ENCODE peak calls at places on chromosomes 3 and 15, in seven cellular contexts. C, I, T, V, Q, H and Y are unnamed samples.
A peak's percentile ranks its signal among the peaks of the same experiment; 100 is the strongest.

GRCh38 chr3:187960820-187961219 is 193.1 kb upstream of the LPP start:
- DNase-seq in C (no peak), I (no peak), T (no peak), V (no peak), Q (no peak), H (no peak), Y (no peak)

GRCh38 chr3:51374456-51374855 is 10.6 kb upstream of the MANF start:
- DNase-seq in C (no peak), I (no peak), T (no peak), V (no peak), Q (no peak), H (no peak), Y (no peak)

GRCh38 chr3:117252208-117252607 is 542.6 kb downstream of the TUSC7 start:
- DNase-seq in C (no peak), I (no peak), T (no peak), V (no peak), Q (no peak), H (no peak), Y (no peak)

GRCh38 chr3:110237091-110237615 is 834.5 kb upstream of the NECTIN3 start:
- DNase-seq in C (no peak), I (no peak), T (no peak), V (no peak), Q (no peak), H (no peak), Y (no peak)

GRCh38 chr3:123765475-123766166 is 118.5 kb downstream of the MYLK start:
- DNase-seq in C (no peak), I (no peak), T (no peak), V (no peak), Q (no peak), H (no peak), Y (no peak)

GRCh38 chr15:68888419-68888818 is 41.9 kb upstream of the SPESP1 start:
- DNase-seq in C (no peak), I (no peak), T (no peak), V (no peak), Q (no peak), H (no peak), Y (no peak)

GRCh38 chr3:10742031-10742671 is 73.9 kb upstream of the SLC6A11 start:
- DNase-seq in C (no peak), I (no peak), T (no peak), V (no peak), Q (no peak), H (no peak), Y (no peak)

GRCh38 chr3:7547826-7548225 is 686.9 kb downstream of the GRM7 start:
- DNase-seq in C (no peak), I (no peak), T (no peak), V (no peak), Q (no peak), H (no peak), Y (no peak)

GRCh38 chr3:50650018-50650417 is 24.7 kb upstream of the DOCK3 start:
- DNase-seq in C (no peak), I (no peak), T (no peak), V (no peak), Q (no peak), H (no peak), Y (no peak)

GRCh38 chr3:121545049-121545563 is 682 bp downstream of the POLQ start:
- DNase-seq in C (no peak), I (no peak), T (no peak), V (no peak), Q (no peak), H (no peak), Y (no peak)

GRCh38 chr3:139547666-139548065 is 8.1 kb upstream of the RBP1 start:
- DNase-seq in C (no peak), I (no peak), T (no peak), V (no peak), Q (no peak), H (no peak), Y (no peak)

GRCh38 chr15:101053261-101053660 is 134.1 kb downstream of the LRRK1 start:
- DNase-seq in C (no peak), I (no peak), T (peak; percentile 59), V (peak; percentile 49), Q (no peak), H (no peak), Y (no peak)

GRCh38 chr3:161222662-161223061 is 1.6 kb downstream of the NMD3 start:
- DNase-seq in C (no peak), I (no peak), T (no peak), V (no peak), Q (no peak), H (no peak), Y (no peak)

GRCh38 chr15:44275431-44275830 is 13.1 kb upstream of the GOLM2 start:
- DNase-seq in C (no peak), I (no peak), T (no peak), V (no peak), Q (no peak), H (no peak), Y (no peak)

GRCh38 chr15:45550436-45550835 is 27.9 kb upstream of the SLC30A4 start:
- DNase-seq in C (no peak), I (no peak), T (no peak), V (no peak), Q (no peak), H (no peak), Y (no peak)

GRCh38 chr15:58931985-58932384 is 1.5 kb downstream of the SLTM start:
- DNase-seq in C (peak; percentile 25), I (no peak), T (no peak), V (no peak), Q (no peak), H (no peak), Y (no peak)
- TF ChIP-seq POLR2AphosphoS5 in C (peak; percentile 43), I (no peak), T (no peak), V (peak; percentile 29), Q (no peak), H (no peak), Y (no peak)

GRCh38 chr15:25787381-25787780 is 75.7 kb downstream of the ATP10A start:
- DNase-seq in C (no peak), I (no peak), T (no peak), V (no peak), Q (no peak), H (no peak), Y (no peak)

GRCh38 chr15:25790003-25790660 is 73.0 kb downstream of the ATP10A start:
- DNase-seq in C (peak; percentile 42), I (no peak), T (no peak), V (no peak), Q (no peak), H (no peak), Y (no peak)

GRCh38 chr15:25787855-25788521 is 75.1 kb downstream of the ATP10A start:
- DNase-seq in C (peak; percentile 21), I (no peak), T (peak; percentile 59), V (no peak), Q (no peak), H (no peak), Y (no peak)

GRCh38 chr15:25789616-25790002 is 73.5 kb downstream of the ATP10A start:
- DNase-seq in C (no peak), I (no peak), T (no peak), V (no peak), Q (no peak), H (no peak), Y (no peak)

DNA sequence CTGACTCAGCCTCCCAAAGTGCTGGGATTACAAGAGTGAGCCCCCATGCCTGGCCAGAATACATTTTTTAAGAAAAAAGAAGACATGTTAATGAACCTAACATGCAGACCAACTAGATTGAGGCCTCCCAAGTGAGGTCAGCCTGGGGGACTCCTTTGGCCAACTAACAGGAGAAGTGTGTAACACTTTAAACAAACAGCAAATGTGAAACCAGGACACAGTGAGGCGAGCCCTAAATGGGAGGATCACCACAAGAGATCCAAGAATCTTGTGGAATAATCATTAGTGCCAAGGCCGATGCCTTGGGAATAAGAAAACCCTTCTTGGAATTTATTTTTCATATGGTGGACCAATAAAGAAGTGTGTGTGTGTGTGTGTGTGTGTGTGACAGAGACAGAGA is 73.9 kb downstream of the ATP10A start:
- DNase-seq in C (no peak), I (no peak), T (no peak), V (no peak), Q (no peak), H (no peak), Y (no peak)
- TF ChIP-seq POLR2AphosphoS5 in C (no peak), I (no peak), T (no peak), V (no peak), Q (no peak), H (no peak), Y (no peak)

GRCh38 chr15:41607033-41607432 is 48.0 kb downstream of the TYRO3 start:
- DNase-seq in C (no peak), I (no peak), T (no peak), V (no peak), Q (no peak), H (no peak), Y (no peak)

GRCh38 chr15:41603411-41603935 is 44.5 kb downstream of the TYRO3 start:
- DNase-seq in C (no peak), I (no peak), T (no peak), V (no peak), Q (no peak), H (no peak), Y (no peak)

GRCh38 chr15:41605566-41605965 is 46.6 kb downstream of the TYRO3 start:
- DNase-seq in C (no peak), I (no peak), T (no peak), V (no peak), Q (no peak), H (no peak), Y (no peak)

GRCh38 chr15:41609123-41609522 is 50.1 kb downstream of the TYRO3 start:
- DNase-seq in C (no peak), I (no peak), T (no peak), V (no peak), Q (no peak), H (no peak), Y (no peak)

DNA sequence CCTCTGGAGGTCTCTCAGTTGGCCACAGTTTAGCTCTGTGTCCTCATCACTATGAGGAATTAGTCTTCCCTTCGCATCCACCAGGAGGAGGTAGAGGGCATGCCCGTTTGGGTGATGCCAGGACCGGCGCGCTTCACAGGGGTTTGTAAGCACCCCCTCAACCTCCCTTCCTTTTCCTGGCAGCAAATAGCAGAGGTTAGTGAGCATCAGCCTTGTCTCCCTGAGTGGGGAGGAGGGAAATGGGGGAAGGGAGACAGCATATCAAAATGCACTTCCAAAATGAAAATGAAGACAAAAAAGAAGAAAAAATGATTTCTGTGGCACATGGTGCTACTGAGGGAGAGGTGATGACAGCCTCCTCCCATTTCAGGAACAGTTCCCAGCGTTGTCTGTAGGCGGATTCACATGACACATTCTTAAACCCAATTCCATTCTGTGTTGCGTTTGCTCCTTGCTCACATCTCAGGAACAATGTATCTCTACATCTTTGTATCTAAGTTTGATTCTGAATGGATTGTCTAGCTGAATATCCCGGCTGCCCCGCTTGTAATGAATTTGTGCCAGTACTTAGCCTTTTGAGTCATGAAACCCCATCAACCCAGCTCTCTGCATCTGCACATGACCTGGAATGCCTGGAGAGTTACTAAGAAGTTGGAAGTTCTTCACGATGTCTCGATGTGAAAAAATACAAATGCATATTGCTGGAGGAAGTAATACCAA is 45.1 kb downstream of the TYRO3 start:
- DNase-seq in C (peak; percentile 57), I (peak; percentile 63), T (peak; percentile 82), V (no peak), Q (peak; percentile 44), H (peak; percentile 60), Y (no peak)
- TF ChIP-seq POLR2AphosphoS5 in C (no peak), I (no peak), T (no peak), V (no peak), Q (no peak), H (peak; percentile 32), Y (no peak)

DNA sequence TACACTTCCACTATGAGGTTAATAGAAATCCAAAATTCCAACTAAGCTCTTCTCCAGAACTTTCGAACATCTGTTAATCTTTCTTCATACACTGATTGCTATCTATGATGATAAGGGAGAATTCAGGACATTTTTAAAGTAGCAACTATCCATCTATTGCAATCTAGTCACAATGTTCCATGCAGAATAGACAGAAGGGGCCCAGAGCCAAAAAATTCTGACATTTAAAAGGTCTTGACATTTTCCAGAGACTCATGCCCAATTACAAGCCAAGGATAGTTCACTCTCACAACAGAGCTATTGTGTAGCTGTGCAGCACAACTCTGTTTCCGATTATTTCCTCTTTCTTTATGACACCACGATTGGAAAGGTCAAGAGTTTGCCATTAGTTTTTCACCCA is 999.7 kb upstream of the ALCAM start:
- DNase-seq in C (no peak), I (no peak), T (no peak), V (no peak), Q (no peak), H (no peak), Y (no peak)
- TF ChIP-seq POLR2AphosphoS5 in C (no peak), I (no peak), T (no peak), V (no peak), Q (no peak), H (no peak), Y (no peak)